ENCODE peak calls at places on chromosomes 7 and 10, in nine cellular contexts. R, V, C, D, U, E, I, Y and W are unnamed samples.

GRCh38 chr7:27551803-27552202 is 110.9 kb downstream of the HIBADH start:
- DNase-seq in R (no peak), V (no peak), C (no peak), D (no peak), U (no peak), E (no peak), I (no peak), Y (no peak), W (no peak)

GRCh38 chr10:13221572-13221971 is 12.6 kb downstream of the UCMA start:
- DNase-seq in R (no peak), V (no peak), C (no peak), D (no peak), U (no peak), E (no peak), I (no peak), Y (no peak), W (no peak)

GRCh38 chr7:141648276-141649114 is 53.5 kb downstream of the DENND11 start:
- DNase-seq in R (no peak), V (no peak), C (no peak), D (no peak), U (no peak), E (no peak), I (no peak), Y (no peak), W (no peak)

GRCh38 chr7:38736135-38736534 is 105.0 kb upstream of the AMPH start:
- DNase-seq in R (no peak), V (no peak), C (peak), D (no peak), U (no peak), E (no peak), I (no peak), Y (peak), W (no peak)

GRCh38 chr7:16847381-16847860 is 34.4 kb downstream of the AGR3 start:
- DNase-seq in R (no peak), V (no peak), C (no peak), D (no peak), U (no peak), E (no peak), I (no peak), Y (no peak), W (peak)

GRCh38 chr7:64431838-64432237 is 118.1 kb downstream of the ZNF736 start:
- DNase-seq in R (no peak), V (no peak), C (no peak), D (no peak), U (no peak), E (no peak), I (no peak), Y (no peak), W (no peak)

GRCh38 chr7:16587785-16588184 is 57.8 kb downstream of the ANKMY2 start:
- DNase-seq in R (no peak), V (no peak), C (peak), D (no peak), U (no peak), E (no peak), I (no peak), Y (no peak), W (peak)

GRCh38 chr7:49580000-49580399 is 193.4 kb upstream of the VWC2 start:
- DNase-seq in R (no peak), V (no peak), C (no peak), D (no peak), U (no peak), E (no peak), I (no peak), Y (no peak), W (no peak)

GRCh38 chr7:150994141-150994837 is 3.5 kb downstream of the NOS3 start:
- DNase-seq in R (no peak), V (no peak), C (no peak), D (peak), U (no peak), E (no peak), I (no peak), Y (no peak), W (no peak)

GRCh38 chr7:28093617-28094232 is 86.9 kb downstream of the JAZF1 start:
- DNase-seq in R (peak), V (peak), C (peak), D (peak), U (peak), E (peak), I (no peak), Y (peak), W (peak)

GRCh38 chr10:110783509-110784103 is 88.1 kb upstream of the PDCD4 start:
- DNase-seq in R (no peak), V (no peak), C (no peak), D (peak), U (no peak), E (peak), I (no peak), Y (no peak), W (no peak)

GRCh38 chr7:66110861-66111260 is 3.8 kb upstream of the CRCP start:
- DNase-seq in R (no peak), V (no peak), C (no peak), D (no peak), U (no peak), E (peak), I (no peak), Y (peak), W (no peak)

GRCh38 chr7:100082978-100083377 is 1.5 kb upstream of the ZNF3 start:
- DNase-seq in R (no peak), V (no peak), C (no peak), D (no peak), U (no peak), E (no peak), I (no peak), Y (no peak), W (no peak)

GRCh38 chr7:159097661-159098423 is 46.8 kb downstream of the VIPR2 start:
- DNase-seq in R (peak), V (peak), C (no peak), D (peak), U (no peak), E (no peak), I (no peak), Y (no peak), W (peak)

GRCh38 chr7:88020953-88021650 is 87.1 kb downstream of the ADAM22 start:
- DNase-seq in R (no peak), V (no peak), C (no peak), D (no peak), U (no peak), E (peak), I (no peak), Y (no peak), W (no peak)

GRCh38 chr10:14840178-14840577 is 2.1 kb downstream of the HSPA14 start:
- DNase-seq in R (no peak), V (no peak), C (no peak), D (no peak), U (no peak), E (no peak), I (no peak), Y (no peak), W (no peak)

GRCh38 chr10:4034907-4035581 is 250.0 kb upstream of the KLF6 start:
- DNase-seq in R (no peak), V (no peak), C (no peak), D (no peak), U (peak), E (peak), I (no peak), Y (no peak), W (no peak)

GRCh38 chr10:79149662-79150443 is 81.1 kb downstream of the ZMIZ1 start:
- DNase-seq in R (peak), V (peak), C (no peak), D (peak), U (peak), E (peak), I (no peak), Y (no peak), W (peak)

GRCh38 chr7:100693312-100694195 is 496 bp downstream of the GIGYF1 start:
- DNase-seq in R (peak), V (peak), C (no peak), D (peak), U (no peak), E (no peak), I (no peak), Y (no peak), W (no peak)

GRCh38 chr7:111499027-111499426 is 63.3 kb downstream of the IMMP2L start:
- DNase-seq in R (no peak), V (no peak), C (no peak), D (no peak), U (no peak), E (peak), I (no peak), Y (peak), W (no peak)

GRCh38 chr7:22729180-22729579 is 2.2 kb downstream of the IL6 start:
- DNase-seq in R (no peak), V (no peak), C (no peak), D (no peak), U (no peak), E (no peak), I (no peak), Y (no peak), W (no peak)

GRCh38 chr7:80676404-80676803 is 38.0 kb downstream of the CD36 start:
- DNase-seq in R (no peak), V (no peak), C (no peak), D (no peak), U (no peak), E (no peak), I (no peak), Y (no peak), W (no peak)

GRCh38 chr7:137351941-137352340 is 8.4 kb upstream of the PTN start:
- DNase-seq in R (no peak), V (no peak), C (no peak), D (no peak), U (no peak), E (no peak), I (no peak), Y (no peak), W (no peak)

GRCh38 chr7:145582742-145583303 is 533.8 kb upstream of the CNTNAP2 start:
- DNase-seq in R (no peak), V (no peak), C (no peak), D (no peak), U (no peak), E (no peak), I (no peak), Y (no peak), W (no peak)

GRCh38 chr7:29194206-29194593 is 375 bp upstream of the CHN2 start:
- DNase-seq in R (no peak), V (peak), C (no peak), D (peak), U (no peak), E (no peak), I (no peak), Y (no peak), W (peak)

GRCh38 chr10:121594076-121594475 is 4.2 kb downstream of the FGFR2 start:
- DNase-seq in R (no peak), V (peak), C (no peak), D (peak), U (no peak), E (no peak), I (no peak), Y (no peak), W (no peak)

GRCh38 chr7:30240401-30240800 is 44.0 kb upstream of the ZNRF2 start:
- DNase-seq in R (no peak), V (no peak), C (no peak), D (no peak), U (peak), E (no peak), I (no peak), Y (peak), W (no peak)

GRCh38 chr7:2014391-2015241 is 218.1 kb downstream of the MAD1L1 start:
- DNase-seq in R (no peak), V (peak), C (no peak), D (peak), U (no peak), E (no peak), I (no peak), Y (no peak), W (no peak)

GRCh38 chr10:11875499-11876281 is 52.5 kb downstream of the PROSER2 start:
- DNase-seq in R (peak), V (peak), C (no peak), D (peak), U (no peak), E (peak), I (no peak), Y (peak), W (peak)

GRCh38 chr7:78125884-78126283 is 327.3 kb downstream of the PHTF2 start:
- DNase-seq in R (no peak), V (no peak), C (no peak), D (no peak), U (no peak), E (peak), I (no peak), Y (no peak), W (no peak)

GRCh38 chr7:28678421-28678965 is 266.2 kb downstream of the CREB5 start:
- DNase-seq in R (no peak), V (no peak), C (no peak), D (no peak), U (no peak), E (no peak), I (no peak), Y (peak), W (no peak)

GRCh38 chr7:103343758-103344452 is 662 bp downstream of the DNAJC2 start:
- DNase-seq in R (peak), V (peak), C (no peak), D (no peak), U (peak), E (peak), I (no peak), Y (no peak), W (no peak)

GRCh38 chr7:8360564-8361153 is 72.8 kb upstream of the NXPH1 start:
- DNase-seq in R (no peak), V (no peak), C (no peak), D (no peak), U (no peak), E (no peak), I (no peak), Y (no peak), W (no peak)

GRCh38 chr10:61271127-61271780 is 181.9 kb downstream of the TMEM26 start:
- DNase-seq in R (no peak), V (no peak), C (no peak), D (no peak), U (no peak), E (peak), I (no peak), Y (no peak), W (no peak)

GRCh38 chr10:109934958-109935793 is 11.9 kb upstream of the XPNPEP1 start:
- DNase-seq in R (no peak), V (no peak), C (no peak), D (no peak), U (no peak), E (no peak), I (no peak), Y (peak), W (no peak)